ENCODE peak calls at places on chromosomes 4 and X, in four cellular contexts. B, A, R and G are unnamed samples.

GRCh38 chrX:130861462-130861861 is 41.5 kb downstream of the ENOX2 start:
- DNase-seq in B (no peak), A (no peak), R (no peak), G (no peak)

GRCh38 chr4:178633263-178633662 is 1191.0 kb upstream of the AGA start:
- DNase-seq in B (no peak), A (no peak), R (no peak), G (no peak)

GRCh38 chr4:158581161-158581560 is 59.5 kb downstream of the RXFP1 start:
- DNase-seq in B (no peak), A (no peak), R (no peak), G (no peak)

GRCh38 chr4:19592391-19592790 is 659.3 kb upstream of the SLIT2 start:
- DNase-seq in B (no peak), A (no peak), R (no peak), G (no peak)

GRCh38 chr4:165131247-165131832 is 18.7 kb upstream of the TMEM192 start:
- DNase-seq in B (peak), A (peak), R (peak), G (peak)

GRCh38 chrX:14802943-14803710 is 69.7 kb downstream of the FANCB start:
- DNase-seq in B (no peak), A (no peak), R (no peak), G (no peak)

GRCh38 chr4:88101165-88101564 is 57.3 kb downstream of the ABCG2 start:
- DNase-seq in B (no peak), A (no peak), R (no peak), G (no peak)

GRCh38 chrX:150926304-150926703 is 27.8 kb upstream of the CD99L2 start:
- DNase-seq in B (no peak), A (no peak), R (no peak), G (no peak)

GRCh38 chr4:140222175-140222574 is 68.2 kb upstream of the MAML3 start:
- DNase-seq in B (no peak), A (no peak), R (no peak), G (no peak)

GRCh38 chr4:116480486-116480990 is 604.8 kb downstream of the TRAM1L1 start:
- DNase-seq in B (no peak), A (no peak), R (no peak), G (no peak)

GRCh38 chr4:163606885-163607284 is 112.4 kb downstream of the TMA16 start:
- DNase-seq in B (no peak), A (no peak), R (no peak), G (no peak)

GRCh38 chrX:19799319-19800182 is 87.8 kb downstream of the SH3KBP1 start:
- DNase-seq in B (no peak), A (no peak), R (no peak), G (no peak)

GRCh38 chrX:119826399-119826959 is 26.3 kb downstream of the UPF3B start:
- DNase-seq in B (peak), A (no peak), R (no peak), G (no peak)

GRCh38 chr4:186570193-186570996 is 15.0 kb upstream of the MTNR1A start:
- DNase-seq in B (no peak), A (no peak), R (no peak), G (no peak)

GRCh38 chr4:119955256-119955655 is 111.4 kb downstream of the MAD2L1 start:
- DNase-seq in B (no peak), A (no peak), R (no peak), G (no peak)

GRCh38 chr4:183798921-183799307 is 106.2 kb upstream of the STOX2 start:
- DNase-seq in B (no peak), A (no peak), R (no peak), G (no peak)

GRCh38 chr4:108036252-108036651 is 46.6 kb downstream of the HADH start:
- DNase-seq in B (no peak), A (no peak), R (no peak), G (no peak)

GRCh38 chrX:130009658-130010223 is 27.3 kb downstream of the BCORL1 start:
- DNase-seq in B (no peak), A (no peak), R (no peak), G (no peak)

GRCh38 chrX:39816871-39817731 is 280.7 kb downstream of the BCOR start:
- DNase-seq in B (no peak), A (no peak), R (no peak), G (no peak)

GRCh38 chrX:65596270-65596669 is 61.7 kb upstream of the LAS1L start:
- DNase-seq in B (no peak), A (peak), R (no peak), G (no peak)

GRCh38 chrX:4809571-4809970 is 1096.1 kb upstream of the PRKX start:
- DNase-seq in B (no peak), A (no peak), R (no peak), G (no peak)

GRCh38 chr4:139540637-139541036 is 15.4 kb downstream of the SETD7 start:
- DNase-seq in B (no peak), A (no peak), R (peak), G (no peak)

GRCh38 chr4:27018076-27018475 is 157.4 kb downstream of the STIM2 start:
- DNase-seq in B (no peak), A (no peak), R (no peak), G (no peak)

GRCh38 chrX:49233176-49233575 is at the start of gene CACNA1F:
- DNase-seq in B (no peak), A (no peak), R (no peak), G (no peak)

GRCh38 chrX:31483336-31483735 is 411.5 kb upstream of the FTHL17 start:
- DNase-seq in B (no peak), A (peak), R (no peak), G (no peak)

GRCh38 chrX:74506310-74507115 is 85.2 kb downstream of the SLC16A2 start:
- DNase-seq in B (no peak), A (no peak), R (no peak), G (no peak)

GRCh38 chr4:140152760-140153418 is 1.1 kb downstream of the MAML3 start:
- DNase-seq in B (no peak), A (peak), R (peak), G (peak)

GRCh38 chr4:156931267-156931666 is 40.3 kb downstream of the PDGFC start:
- DNase-seq in B (no peak), A (peak), R (no peak), G (no peak)

GRCh38 chrX:73069365-73070035 is 9.8 kb downstream of the PABPC1L2A start:
- DNase-seq in B (no peak), A (no peak), R (no peak), G (peak)

GRCh38 chr4:148563684-148564083 is 121.5 kb upstream of the NR3C2 start:
- DNase-seq in B (no peak), A (no peak), R (no peak), G (no peak)

GRCh38 chr4:113057891-113058290 is 8.4 kb downstream of the ANK2 start:
- DNase-seq in B (no peak), A (no peak), R (no peak), G (no peak)

GRCh38 chr4:80875642-80876041 is 154.9 kb upstream of the BMP3 start:
- DNase-seq in B (no peak), A (no peak), R (no peak), G (no peak)

GRCh38 chr4:155761047-155761446 is 2.2 kb downstream of the GUCY1B1 start:
- DNase-seq in B (no peak), A (no peak), R (no peak), G (no peak)

GRCh38 chr4:155758500-155759371 is at the start of gene GUCY1B1:
- DNase-seq in B (no peak), A (peak), R (peak), G (peak)

GRCh38 chr4:155761916-155762315 is 3.1 kb downstream of the GUCY1B1 start:
- DNase-seq in B (no peak), A (no peak), R (no peak), G (no peak)

GRCh38 chr4:155759372-155760252 is 791 bp downstream of the GUCY1B1 start:
- DNase-seq in B (no peak), A (no peak), R (no peak), G (peak)

DNA sequence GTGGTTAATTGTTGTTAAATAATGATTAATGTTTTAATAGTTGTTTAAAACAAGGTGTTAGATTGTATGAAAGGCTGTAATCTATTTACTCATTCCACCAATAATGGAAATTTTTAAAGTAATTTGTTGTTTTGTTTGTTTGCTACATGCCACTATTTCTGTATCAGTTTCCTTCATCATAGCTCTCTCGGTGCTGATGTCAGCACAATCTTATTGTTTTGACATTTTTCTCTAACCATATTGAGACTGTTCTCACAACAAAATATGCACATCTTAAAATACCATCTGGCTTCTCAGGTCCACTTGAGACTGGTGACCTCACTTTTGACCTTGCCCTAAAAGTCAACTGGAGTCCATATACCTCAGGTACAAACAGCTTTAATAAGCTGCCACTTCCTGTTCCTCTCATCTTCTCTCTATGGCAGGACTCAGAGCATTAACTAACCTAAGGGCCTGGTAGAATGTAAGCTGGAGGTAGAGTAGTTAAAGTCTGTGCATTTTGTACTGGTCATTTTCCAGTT is 1.0 kb upstream of the GUCY1B1 start:
- DNase-seq in B (no peak), A (no peak), R (no peak), G (no peak)
- TF ChIP-seq POLR2AphosphoS5 in B (no peak), A (no peak), R (no peak), G (no peak)

DNA sequence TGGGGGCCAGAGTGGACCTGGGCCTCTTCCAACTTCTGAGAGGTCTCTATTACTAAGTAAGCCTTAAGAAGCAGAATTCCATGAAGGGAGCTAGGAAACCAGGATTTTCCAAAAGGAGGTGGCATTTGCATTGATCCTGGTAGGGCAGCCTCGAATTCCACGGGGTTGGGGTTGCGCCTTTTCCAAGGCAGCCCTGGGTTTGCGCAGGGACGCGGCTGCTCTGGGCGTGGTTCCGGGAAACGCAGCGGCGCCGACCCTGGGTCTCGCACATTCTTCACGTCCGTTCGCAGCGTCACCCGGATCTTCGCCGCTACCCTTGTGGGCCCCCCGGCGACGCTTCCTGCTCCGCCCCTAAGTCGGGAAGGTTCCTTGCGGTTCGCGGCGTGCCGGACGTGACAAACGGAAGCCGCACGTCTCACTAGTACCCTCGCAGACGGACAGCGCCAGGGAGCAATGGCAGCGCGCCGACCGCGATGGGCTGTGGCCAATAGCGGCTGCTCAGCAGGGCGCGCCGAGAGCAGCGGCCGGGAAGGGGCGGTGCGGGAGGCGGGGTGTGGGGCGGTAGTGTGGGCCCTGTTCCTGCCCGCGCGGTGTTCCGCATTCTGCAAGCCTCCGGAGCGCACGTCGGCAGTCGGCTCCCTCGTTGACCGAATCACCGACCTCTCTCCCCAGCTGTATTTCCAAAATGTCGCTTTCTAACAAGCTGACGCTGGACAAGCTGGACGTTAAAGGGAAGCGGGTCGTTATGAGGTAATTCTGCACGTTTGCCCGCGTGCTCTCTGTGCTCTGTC is at the start of gene PGK1:
- DNase-seq in B (peak), A (peak), R (peak), G (peak)
- TF ChIP-seq POLR2AphosphoS5 in B (peak), A (peak), R (peak), G (peak)

GRCh38 chr4:16777726-16778125 is 120.7 kb downstream of the LDB2 start:
- DNase-seq in B (no peak), A (no peak), R (no peak), G (no peak)
- TF ChIP-seq POLR2AphosphoS5 in B (no peak), A (no peak), R (no peak), G (no peak)

GRCh38 chr4:128831526-128832252 is 22.2 kb downstream of the JADE1 start:
- DNase-seq in B (no peak), A (no peak), R (no peak), G (no peak)
- TF ChIP-seq POLR2AphosphoS5 in B (no peak), A (no peak), R (no peak), G (no peak)

DNA sequence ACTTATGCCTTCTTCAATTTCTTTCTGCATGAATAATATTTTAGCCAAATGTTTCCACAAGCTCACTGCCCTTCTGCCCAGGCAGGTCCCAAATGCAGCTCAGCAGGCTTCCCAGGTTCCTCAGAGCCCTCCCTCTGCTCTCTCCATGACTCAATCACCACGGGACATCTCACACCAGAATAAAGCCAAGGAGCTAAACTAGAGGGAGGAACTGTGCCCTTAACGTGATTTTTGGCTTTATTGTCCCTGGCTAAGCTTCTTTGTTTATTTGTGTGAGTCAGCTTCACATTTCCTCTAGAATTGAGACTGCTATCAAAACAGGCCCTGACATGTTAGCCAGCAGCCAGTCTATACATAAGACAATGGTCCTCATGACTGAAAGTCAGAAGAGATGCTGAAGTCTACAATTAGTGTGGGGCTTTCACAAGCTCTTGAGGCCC is 186.4 kb upstream of the GALNT7 start:
- DNase-seq in B (peak), A (no peak), R (peak), G (no peak)
- TF ChIP-seq POLR2AphosphoS5 in B (no peak), A (no peak), R (no peak), G (no peak)